ENCODE peak calls at places on chromosomes 6 and 20, in six cellular contexts. C, X, V, P, Y and Q are unnamed samples.

GRCh38 chr6:32079566-32080290 is 29.4 kb downstream of the TNXB start:
- DNase-seq in C (peak; percentile 48), P (no peak), X (no peak), V (no peak), Y (no peak), Q (no peak)

GRCh38 chr20:33947709-33948295 is 45.9 kb upstream of the RALY start:
- DNase-seq in P (no peak), V (no peak), Y (peak; percentile 76), X (peak; percentile 91), C (peak; percentile 82), Q (peak; percentile 68)

GRCh38 chr6:170405311-170405975 is 98.9 kb downstream of the FAM120B start:
- DNase-seq in Y (no peak), C (no peak), X (no peak), P (no peak), V (no peak), Q (peak; percentile 33)

GRCh38 chr6:2209226-2209809 is 36.1 kb downstream of the GMDS start:
- DNase-seq in Y (peak; percentile 81), X (peak; percentile 65), P (peak; percentile 83), C (peak; percentile 58), V (no peak), Q (peak; percentile 63)

GRCh38 chr6:118875672-118876071 is 18.3 kb upstream of the ASF1A start:
- DNase-seq in C (no peak), Y (no peak), P (no peak), X (no peak), V (no peak), Q (no peak)

GRCh38 chr6:20652691-20653479 is 118.6 kb downstream of the CDKAL1 start:
- DNase-seq in X (no peak), P (no peak), C (no peak), Y (no peak), V (no peak), Q (no peak)

GRCh38 chr6:44147256-44147655 is 11.4 kb upstream of the CAPN11 start:
- DNase-seq in P (no peak), V (no peak), X (no peak), Y (no peak), C (no peak), Q (no peak)

GRCh38 chr6:31128093-31128676 is 7.9 kb upstream of the CDSN start:
- DNase-seq in X (peak; percentile 74), P (peak; percentile 79), V (no peak), Y (peak; percentile 88), C (peak; percentile 89), Q (peak; percentile 84)

GRCh38 chr6:33312361-33313104 is 1.3 kb downstream of the TAPBP start:
- DNase-seq in C (peak; percentile 96), P (peak; percentile 83), X (peak; percentile 86), V (peak; percentile 43), Y (peak; percentile 81), Q (peak; percentile 86)

GRCh38 chr6:30206152-30206551 is 7.1 kb downstream of the TRIM26 start:
- DNase-seq in P (no peak), V (no peak), C (no peak), X (no peak), Y (no peak), Q (no peak)

GRCh38 chr6:9999806-10000205 is 415.1 kb downstream of the TFAP2A start:
- DNase-seq in V (no peak), C (no peak), P (no peak), X (no peak), Y (no peak), Q (no peak)

GRCh38 chr6:105483492-105483891 is 80.6 kb upstream of the PREP start:
- DNase-seq in X (no peak), P (no peak), C (no peak), Y (no peak), V (no peak), Q (no peak)

GRCh38 chr20:61589055-61589385 is 337.0 kb downstream of the CDH4 start:
- DNase-seq in Y (no peak), V (no peak), C (no peak), X (no peak), P (no peak), Q (no peak)

GRCh38 chr20:62994850-62995249 is 11.9 kb downstream of the BHLHE23 start:
- DNase-seq in Y (no peak), C (peak; percentile 79), X (no peak), P (no peak), V (no peak), Q (no peak)

GRCh38 chr6:117078624-117079023 is 186.7 kb upstream of the VGLL2 start:
- DNase-seq in X (no peak), P (no peak), C (no peak), V (peak; percentile 34), Y (no peak), Q (no peak)

GRCh38 chr6:140001005-140001404 is 626.6 kb upstream of the CITED2 start:
- DNase-seq in P (no peak), V (no peak), X (no peak), Y (no peak), C (no peak), Q (no peak)